ENCODE peak calls at places on chromosomes 4 and X, in six cellular contexts. U is activated CD8-positive, alpha-beta memory T cell treated with anti-CD3 and anti-CD28 coated beads for 48 hours; Z is Right ventricle myocardium superior; F is GM03348; B is left ventricle myocardium superior; K is T-cell. T is an unnamed sample.

GRCh38 chr4:157978680-157979361 is 194.0 kb downstream of the GASK1B start:
- DNase-seq in Z (peak), U (no peak), K (no peak), B (peak), F (peak), T (no peak)

GRCh38 chr4:81359207-81359606 is 112.5 kb downstream of the RASGEF1B start:
- DNase-seq in Z (no peak), U (no peak), K (no peak), F (peak), B (no peak), T (no peak)

GRCh38 chr4:146076081-146076480 is 99.4 kb upstream of the LSM6 start:
- DNase-seq in Z (no peak), F (no peak), K (no peak), U (no peak), B (no peak), T (no peak)

GRCh38 chrX:20654596-20655106 is 387.9 kb upstream of the RPS6KA3 start:
- DNase-seq in Z (no peak), B (no peak), U (no peak), K (no peak), F (no peak), T (no peak)

GRCh38 chrX:15299945-15300851 is 15.2 kb downstream of the ASB11 start:
- DNase-seq in Z (no peak), F (peak), B (no peak), U (no peak), K (no peak), T (no peak)

GRCh38 chr4:4861592-4862551 is 2.4 kb downstream of the MSX1 start:
- DNase-seq in F (no peak), B (no peak), K (no peak), Z (no peak), U (no peak), T (no peak)

GRCh38 chr4:15989431-15989830 is 26.5 kb upstream of the FGFBP2 start:
- DNase-seq in F (no peak), K (no peak), U (no peak), B (no peak), Z (no peak), T (no peak)

GRCh38 chr4:90536408-90536807 is 409.2 kb downstream of the CCSER1 start:
- DNase-seq in B (no peak), U (no peak), Z (no peak), K (no peak), F (no peak), T (no peak)

GRCh38 chr4:84632092-84632491 is 49.2 kb downstream of the CDS1 start:
- DNase-seq in Z (no peak), U (no peak), K (no peak), B (no peak), F (peak), T (no peak)

GRCh38 chr4:100340534-100341364 is 150.5 kb upstream of the DDIT4L start:
- DNase-seq in K (no peak), U (no peak), Z (no peak), B (no peak), F (peak), T (no peak)

GRCh38 chr4:47933798-47934197 is 19.4 kb upstream of the NFXL1 start:
- DNase-seq in F (peak), B (no peak), K (no peak), U (no peak), Z (no peak), T (no peak)

GRCh38 chrX:24956828-24957227 is 58.9 kb downstream of the ARX start:
- DNase-seq in B (no peak), U (no peak), K (no peak), Z (no peak), F (peak), T (no peak)

GRCh38 chrX:41333744-41333993 is 293 bp upstream of the DDX3X start:
- DNase-seq in Z (no peak), U (no peak), K (peak), B (no peak), F (no peak), T (no peak)

GRCh38 chr4:146577111-146577510 is 55.4 kb upstream of the SLC10A7 start:
- DNase-seq in Z (no peak), K (no peak), B (no peak), F (no peak), U (no peak), T (no peak)

GRCh38 chr4:20253799-20254409 is 2.2 kb downstream of the SLIT2 start:
- DNase-seq in F (peak), B (peak), U (no peak), Z (peak), K (no peak), T (no peak)

GRCh38 chr4:87026795-87027495 is 92.1 kb downstream of the AFF1 start:
- DNase-seq in U (no peak), F (no peak), K (no peak), Z (no peak), B (no peak), T (no peak)

GRCh38 chrX:49067285-49068120 is 6.3 kb downstream of the PRAF2 start:
- DNase-seq in F (no peak), K (no peak), B (no peak), Z (no peak), U (no peak), T (no peak)

GRCh38 chr4:7828011-7828720 is 111.5 kb downstream of the AFAP1 start:
- DNase-seq in B (peak), K (peak), U (no peak), Z (peak), F (peak), T (peak)

GRCh38 chr4:94480362-94480951 is 28.7 kb downstream of the PDLIM5 start:
- DNase-seq in F (no peak), U (no peak), B (no peak), Z (no peak), K (no peak), T (no peak)

GRCh38 chrX:71911731-71912050 is 1.0 kb downstream of the NHSL2 start:
- DNase-seq in Z (peak), U (no peak), F (peak), B (peak), K (no peak), T (no peak)

GRCh38 chrX:47623540-47624027 is 3.9 kb upstream of the SYN1 start:
- DNase-seq in F (peak), U (no peak), Z (peak), K (peak), B (peak), T (no peak)

GRCh38 chr4:187236491-187236890 is 512.8 kb upstream of the FAT1 start:
- DNase-seq in B (no peak), K (no peak), U (no peak), F (peak), Z (no peak), T (no peak)

GRCh38 chrX:63488546-63489373 is 137.6 kb upstream of the SPIN4 start:
- DNase-seq in U (no peak), Z (no peak), K (no peak), F (no peak), B (no peak), T (no peak)

GRCh38 chr4:25172964-25173917 is 13.0 kb upstream of the SEPSECS start:
- DNase-seq in B (no peak), K (no peak), U (no peak), Z (no peak), F (peak), T (no peak)

GRCh38 chrX:56765816-56766553 is 36.9 kb downstream of the NBDY start:
- DNase-seq in F (peak), U (no peak), Z (no peak), B (no peak), K (no peak), T (no peak)

GRCh38 chrX:118976599-118977340 is 2.4 kb downstream of the LONRF3 start:
- DNase-seq in Z (peak), U (no peak), K (no peak), F (peak), B (peak), T (peak)

GRCh38 chr4:472881-473574 is 25.9 kb downstream of the ZNF721 start:
- DNase-seq in Z (no peak), U (no peak), F (peak), K (no peak), B (no peak), T (no peak)

GRCh38 chr4:73998040-73999011 is at the start of gene CXCL5:
- DNase-seq in U (no peak), K (no peak), Z (peak), B (peak), F (peak), T (no peak)

GRCh38 chr4:25795566-25796454 is 67.0 kb downstream of the SEL1L3 start:
- DNase-seq in K (no peak), U (no peak), F (peak), B (no peak), Z (no peak), T (no peak)

GRCh38 chr4:95267081-95267480 is 281.7 kb downstream of the UNC5C start:
- DNase-seq in F (peak), B (no peak), Z (no peak), U (no peak), K (no peak), T (no peak)

GRCh38 chrX:119755981-119756533 is 2.3 kb upstream of the SOWAHD start:
- DNase-seq in Z (no peak), U (no peak), K (peak), B (no peak), F (no peak), T (peak)

GRCh38 chr4:107212565-107212964 is 176.5 kb upstream of the DKK2 start:
- DNase-seq in K (no peak), U (no peak), B (no peak), F (no peak), Z (no peak), T (no peak)

GRCh38 chr4:33453916-33454315 is 2733.7 kb downstream of the PCDH7 start:
- DNase-seq in U (no peak), F (no peak), Z (no peak), K (no peak), B (no peak), T (no peak)

GRCh38 chrX:97401586-97402101 is 517.9 kb downstream of the RPA4 start:
- DNase-seq in Z (no peak), K (no peak), F (no peak), U (no peak), B (no peak), T (no peak)

GRCh38 chr4:163072222-163072621 is 94.5 kb downstream of the NAF1 start:
- DNase-seq in K (no peak), Z (no peak), B (no peak), U (no peak), F (no peak), T (no peak)

T was measured in activated T-helper 9 cell treated with anti-CD3 and anti-CD28 coated beads, Interleukin-2, amount 50 U/mL, for 16 hours.